ENCODE peak calls at places on chromosome 6, in seven cellular contexts. U is GM12878, Z is SK-N-SH, T is HCT116, J is HepG2, I is H1, K is K562. G is an unnamed sample.

GRCh38 chr6:157239671-157240058 is 83.7 kb downstream of the TMEM242 start:
- DNase-seq in U (no peak), Z (no peak), T (no peak), J (no peak), I (no peak), K (no peak), G (no peak)

GRCh38 chr6:75563032-75563431 is 38.6 kb upstream of the SENP6 start:
- DNase-seq in U (no peak), Z (peak; percentile 15), T (peak; percentile 48), J (peak; percentile 37), I (peak; percentile 48), K (peak; percentile 30), G (no peak)

GRCh38 chr6:84048588-84048987 is 15.0 kb downstream of the MRAP2 start:
- DNase-seq in U (no peak), Z (no peak), T (no peak), J (no peak), I (no peak), K (no peak), G (no peak)

GRCh38 chr6:108238321-108238720 is 22.5 kb downstream of the SNX3 start:
- DNase-seq in U (no peak), Z (no peak), T (no peak), J (no peak), I (no peak), K (no peak), G (no peak)

GRCh38 chr6:34526241-34526972 is 29.7 kb downstream of the SPDEF start:
- DNase-seq in U (no peak), Z (no peak), T (no peak), J (no peak), I (no peak), K (peak; percentile 30), G (no peak)

GRCh38 chr6:144286503-144287393 is 1.6 kb downstream of the UTRN start:
- DNase-seq in U (no peak), Z (peak; percentile 27), T (no peak), J (peak; percentile 88), I (peak; percentile 76), K (peak; percentile 39), G (peak; percentile 65)

GRCh38 chr6:135291288-135292116 is 110.4 kb downstream of the MYB start:
- DNase-seq in U (no peak), Z (no peak), T (peak; percentile 12), J (peak; percentile 11), I (no peak), K (peak; percentile 64), G (no peak)

GRCh38 chr6:113050010-113050893 is 703.1 kb downstream of the RFPL4B start:
- DNase-seq in U (no peak), Z (no peak), T (no peak), J (no peak), I (no peak), K (peak; percentile 12), G (no peak)

GRCh38 chr6:133890941-133891813 is 2.3 kb downstream of the TCF21 start:
- DNase-seq in U (no peak), Z (peak; percentile 59), T (no peak), J (no peak), I (peak; percentile 72), K (peak; percentile 12), G (no peak)

GRCh38 chr6:137717074-137718073 is 149.7 kb upstream of the TNFAIP3 start:
- DNase-seq in U (no peak), Z (no peak), T (no peak), J (no peak), I (no peak), K (no peak), G (no peak)

GRCh38 chr6:154907293-154907692 is 87.8 kb upstream of the TIAM2 start:
- DNase-seq in U (no peak), Z (no peak), T (no peak), J (no peak), I (no peak), K (no peak), G (no peak)

GRCh38 chr6:89574860-89575561 is 63.5 kb downstream of the LYRM2 start:
- DNase-seq in U (no peak), Z (no peak), T (no peak), J (no peak), I (no peak), K (no peak), G (no peak)

GRCh38 chr6:36912583-36912982 is 26.8 kb downstream of the C6orf89 start:
- DNase-seq in U (peak; percentile 72), Z (no peak), T (no peak), J (no peak), I (no peak), K (no peak), G (peak; percentile 81)

GRCh38 chr6:74755748-74756147 is 450.1 kb downstream of the COL12A1 start:
- DNase-seq in U (no peak), Z (no peak), T (no peak), J (no peak), I (no peak), K (no peak), G (no peak)

GRCh38 chr6:96947055-96947454 is 22.5 kb downstream of the KLHL32 start:
- DNase-seq in U (peak; percentile 48), Z (no peak), T (no peak), J (no peak), I (no peak), K (no peak), G (no peak)

GRCh38 chr6:2949121-2949520 is 22.2 kb downstream of the SERPINB6 start:
- DNase-seq in U (no peak), Z (no peak), T (no peak), J (no peak), I (peak; percentile 27), K (no peak), G (no peak)

GRCh38 chr6:106666290-106667021 is 37.1 kb downstream of the QRSL1 start:
- DNase-seq in U (peak; percentile 64), Z (no peak), T (no peak), J (no peak), I (no peak), K (no peak), G (no peak)

GRCh38 chr6:50318536-50318935 is 268.8 kb upstream of the DEFB112 start:
- DNase-seq in U (no peak), Z (no peak), T (no peak), J (no peak), I (no peak), K (no peak), G (no peak)

GRCh38 chr6:3612341-3613041 is 139.0 kb downstream of the PXDC1 start:
- DNase-seq in U (no peak), Z (no peak), T (peak; percentile 68), J (peak; percentile 27), I (peak; percentile 24), K (no peak), G (no peak)

GRCh38 chr6:110944681-110945151 is 13.8 kb upstream of the GTF3C6 start:
- DNase-seq in U (peak; percentile 94), Z (no peak), T (peak; percentile 69), J (peak; percentile 9), I (no peak), K (peak; percentile 47), G (no peak)

GRCh38 chr6:156928972-156929371 is 151.8 kb downstream of the ARID1B start:
- DNase-seq in U (no peak), Z (no peak), T (no peak), J (no peak), I (no peak), K (no peak), G (no peak)

GRCh38 chr6:152300517-152300916 is 336.6 kb downstream of the SYNE1 start:
- DNase-seq in U (no peak), Z (no peak), T (no peak), J (no peak), I (no peak), K (no peak), G (no peak)

GRCh38 chr6:9504191-9504590 is 910.7 kb downstream of the TFAP2A start:
- DNase-seq in U (no peak), Z (no peak), T (no peak), J (no peak), I (no peak), K (no peak), G (peak; percentile 12)

DNA sequence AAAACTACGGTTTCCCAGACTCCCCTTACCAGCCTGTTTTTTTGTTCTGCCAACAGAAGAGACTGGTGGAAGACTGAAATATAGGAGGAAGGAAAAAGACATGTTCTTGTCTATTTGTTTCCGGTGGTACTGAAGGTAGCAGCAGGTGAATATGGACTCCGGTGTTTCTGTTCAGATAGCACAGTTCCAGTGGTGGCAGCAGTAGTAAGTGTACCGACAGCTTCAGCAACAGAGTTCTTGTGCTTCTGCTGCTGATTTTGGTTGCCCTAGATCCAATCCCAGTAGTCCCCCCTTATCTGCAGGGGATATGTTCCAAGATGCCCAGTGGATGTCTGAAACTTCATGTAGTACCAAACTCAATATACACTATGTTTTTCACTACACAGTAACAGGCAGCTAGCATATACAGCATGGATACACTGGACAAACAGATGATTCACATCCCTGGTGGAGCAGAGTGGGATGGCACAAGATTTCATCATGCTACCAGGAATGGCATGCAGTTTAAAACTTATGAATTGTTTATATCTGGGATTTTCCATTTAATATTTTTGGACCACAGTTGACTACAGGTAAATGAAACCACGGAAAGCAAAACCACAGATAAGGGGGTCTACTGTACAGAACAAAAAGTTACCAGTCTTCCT is 301.8 kb downstream of the BTBD9 start:
- DNase-seq in U (no peak), Z (no peak), T (peak; percentile 55), J (peak; percentile 33), I (no peak), K (no peak), G (no peak)
- TF ChIP-seq JUND in U (no peak), Z (no peak), T (no peak), J (no peak), I (no peak), K (no peak), G (no peak)

GRCh38 chr6:41332842-41333736 is 2.3 kb upstream of the NCR2 start:
- DNase-seq in U (no peak), Z (no peak), T (no peak), J (no peak), I (no peak), K (no peak), G (no peak)
- TF ChIP-seq JUND in U (no peak), Z (no peak), T (no peak), J (no peak), I (no peak), K (no peak), G (no peak)

DNA sequence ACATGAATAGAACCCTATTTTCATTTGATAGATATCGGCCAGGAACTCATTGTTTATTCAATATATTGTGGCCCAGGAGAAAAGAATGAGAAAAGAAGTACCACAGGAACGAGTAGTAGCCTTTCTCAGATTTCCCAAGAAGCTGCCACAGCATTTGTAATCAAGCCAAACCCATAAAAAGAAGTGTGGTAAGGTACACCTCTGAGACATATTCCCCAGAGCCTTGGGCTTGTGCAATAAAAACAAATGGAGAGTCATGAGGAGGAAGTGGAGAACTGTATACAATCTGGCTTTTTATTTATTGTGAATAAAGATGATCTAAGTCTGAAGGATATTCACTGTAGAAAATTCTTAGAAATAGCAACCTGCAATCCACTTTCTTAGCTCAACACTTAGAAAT is 36.7 kb downstream of the KIF6 start:
- DNase-seq in U (no peak), Z (no peak), T (no peak), J (no peak), I (no peak), K (no peak), G (peak; percentile 6)
- TF ChIP-seq JUND in U (no peak), Z (no peak), T (no peak), J (no peak), I (no peak), K (no peak), G (no peak)

DNA sequence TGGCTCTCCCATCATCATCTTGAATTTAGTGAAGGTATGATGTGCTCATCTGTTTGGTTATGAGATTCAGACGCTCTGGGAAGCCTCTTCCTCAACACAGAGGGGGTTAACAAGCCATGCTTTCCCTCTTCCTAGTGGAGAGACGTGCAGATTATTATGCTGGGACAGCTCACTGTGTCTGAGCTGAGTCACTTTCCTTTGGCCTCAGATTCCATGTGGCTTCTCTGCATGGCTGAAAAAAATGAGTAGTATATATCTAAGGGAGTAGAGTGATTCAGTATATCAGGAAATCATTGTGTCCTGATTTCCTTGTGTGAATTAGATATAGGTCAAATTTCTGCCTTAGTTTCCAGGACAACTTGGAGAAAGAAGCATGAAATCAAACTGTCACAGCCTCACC is 52.6 kb downstream of the FIG4 start:
- DNase-seq in U (no peak), Z (no peak), T (no peak), J (no peak), I (no peak), K (no peak), G (no peak)
- TF ChIP-seq JUND in U (no peak), Z (peak; percentile 43), T (no peak), J (no peak), I (no peak), K (no peak), G (no peak)